ENCODE peak calls at places on chromosomes 3 and 15, in four cellular contexts. Z, H, A and P are unnamed samples. For H3K4me1, the result is how much of the 10 kb centered on the place peaks cover.

GRCh38 chr3:132006605-132007204 is 28.1 kb downstream of the CPNE4 start:
- DNase-seq in Z (peak), H (peak), A (no peak), P (no peak)

GRCh38 chr3:158961497-158961896 is 159.6 kb downstream of the MFSD1 start:
- DNase-seq in Z (no peak), H (no peak), A (no peak), P (no peak)

GRCh38 chr15:50906954-50907865 is 1.3 kb upstream of the AP4E1 start:
- DNase-seq in Z (peak), H (peak), A (no peak), P (no peak)

GRCh38 chr3:8443829-8444791 is 57.5 kb upstream of the LMCD1 start:
- DNase-seq in Z (peak), H (no peak), A (peak), P (no peak)

GRCh38 chr15:45790325-45790943 is 155.6 kb downstream of the SQOR start:
- DNase-seq in Z (no peak), H (peak), A (no peak), P (no peak)

GRCh38 chr15:100167884-100168375 is 173.8 kb downstream of the ADAMTS17 start:
- DNase-seq in Z (no peak), H (no peak), A (peak), P (no peak)

GRCh38 chr3:130901463-130902204 is 7.8 kb downstream of the ATP2C1 start:
- DNase-seq in Z (no peak), H (no peak), A (no peak), P (no peak)

GRCh38 chr3:15470261-15470660 is 42.9 kb downstream of the EAF1 start:
- DNase-seq in Z (no peak), H (no peak), A (no peak), P (no peak)

GRCh38 chr15:76150508-76150907 is 90.7 kb downstream of the TMEM266 start:
- DNase-seq in Z (no peak), H (no peak), A (no peak), P (no peak)

GRCh38 chr3:45896069-45896468 is 9.7 kb downstream of the CCR9 start:
- DNase-seq in Z (no peak), H (no peak), A (no peak), P (no peak)

GRCh38 chr15:20294651-20295237 is 246.9 kb downstream of the GOLGA6L6 start:
- DNase-seq in Z (peak), H (no peak), A (no peak), P (no peak)

GRCh38 chr15:83784975-83785374 is 131.1 kb downstream of the ADAMTSL3 start:
- DNase-seq in Z (no peak), H (no peak), A (no peak), P (no peak)

GRCh38 chr3:71926242-71926560 is 141.3 kb upstream of the PROK2 start:
- DNase-seq in Z (peak), H (peak), A (no peak), P (no peak)

GRCh38 chr15:38508647-38509046 is 54.7 kb downstream of the FAM98B start:
- DNase-seq in Z (no peak), H (no peak), A (no peak), P (no peak)

GRCh38 chr15:72009207-72009606 is 108.7 kb downstream of the MYO9A start:
- DNase-seq in Z (peak), H (no peak), A (no peak), P (no peak)

GRCh38 chr3:129485681-129486056 is 42.8 kb upstream of the RHO start:
- DNase-seq in Z (peak), H (no peak), A (peak), P (peak)

GRCh38 chr3:158672293-158673176 is at the start of gene LXN:
- DNase-seq in Z (peak), H (peak), A (peak), P (peak)

GRCh38 chr3:106399773-106400172 is 531.0 kb upstream of the CBLB start:
- DNase-seq in Z (no peak), H (no peak), A (no peak), P (no peak)

GRCh38 chr3:29270752-29271151 is 10.1 kb upstream of the RBMS3 start:
- DNase-seq in Z (no peak), H (no peak), A (no peak), P (no peak)

GRCh38 chr15:97235285-97235985 is 725.1 kb upstream of the ARRDC4 start:
- DNase-seq in Z (peak), H (peak), A (peak), P (peak)

GRCh38 chr3:71578045-71578730 is 5.3 kb downstream of the FOXP1 start:
- DNase-seq in Z (no peak), H (no peak), A (no peak), P (no peak)

GRCh38 chr15:27358751-27359434 is 387.9 kb downstream of the GABRG3 start:
- DNase-seq in Z (no peak), H (peak), A (no peak), P (peak)

GRCh38 chr15:90161946-90162345 is 39.2 kb upstream of the SEMA4B start:
- DNase-seq in Z (peak), H (peak), A (no peak), P (no peak)

GRCh38 chr3:139934557-139935070 is 371 bp upstream of the CLSTN2 start:
- DNase-seq in Z (peak), H (no peak), A (peak), P (peak)

GRCh38 chr15:37860896-37861295 is 73.5 kb upstream of the TMCO5A start:
- DNase-seq in Z (no peak), H (no peak), A (no peak), P (no peak)

GRCh38 chr3:16012086-16012485 is 162.4 kb upstream of the GALNT15 start:
- DNase-seq in Z (no peak), H (no peak), A (no peak), P (no peak)

GRCh38 chr15:45023659-45024320 is 795 bp downstream of the SORD start:
- DNase-seq in Z (no peak), H (no peak), A (no peak), P (no peak)

GRCh38 chr3:47512416-47513124 is 942 bp downstream of the ELP6 start:
- DNase-seq in Z (peak), H (peak), A (peak), P (no peak)

GRCh38 chr3:71972031-71972430 is 187.1 kb upstream of the PROK2 start:
- DNase-seq in Z (no peak), H (no peak), A (no peak), P (no peak)

GRCh38 chr3:13420051-13420816 is at the start of gene NUP210:
- DNase-seq in Z (peak), H (peak), A (no peak), P (no peak)

GRCh38 chr3:197376020-197376419 is 77.6 kb upstream of the DLG1 start:
- DNase-seq in Z (no peak), H (no peak), A (no peak), P (no peak)

GRCh38 chr3:197372076-197372661 is 73.8 kb upstream of the DLG1 start:
- DNase-seq in Z (peak), H (no peak), A (no peak), P (no peak)

GRCh38 chr3:197371521-197372075 is 73.2 kb upstream of the DLG1 start:
- DNase-seq in Z (peak), H (no peak), A (no peak), P (no peak)

GRCh38 chr3:197374951-197375560 is 76.6 kb upstream of the DLG1 start:
- DNase-seq in Z (no peak), H (no peak), A (no peak), P (no peak)

DNA sequence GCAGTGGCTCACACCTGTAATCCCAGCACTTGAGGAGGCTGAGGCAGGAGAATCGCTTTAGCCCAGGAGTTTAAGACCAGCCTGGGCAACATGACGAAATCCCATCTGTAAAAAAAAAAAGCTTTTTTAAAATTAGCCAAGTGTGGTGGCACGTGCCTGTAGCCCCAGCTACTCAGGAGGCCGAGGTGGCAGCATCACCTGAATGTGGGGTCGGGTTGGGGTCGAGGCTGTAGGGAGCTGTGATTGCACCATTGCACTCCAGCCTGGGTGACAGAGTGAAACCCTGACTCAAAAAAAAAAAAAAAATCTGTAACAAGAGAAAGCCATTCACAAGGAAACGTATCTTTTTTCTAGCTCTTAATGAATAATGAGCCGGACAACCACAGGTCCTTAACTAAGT is 74.7 kb upstream of the DLG1 start:
- DNase-seq in Z (no peak), H (no peak), A (no peak), P (no peak)
- H3K4me1 ChIP-seq in Z (under half), H (under half), A (under half), P (under half)

GRCh38 chr3:150421256-150421655 is 13.2 kb downstream of the TSC22D2 start:
- DNase-seq in Z (no peak), H (no peak), A (no peak), P (no peak)
- H3K4me1 ChIP-seq in Z (under half), H (under half), A (under half), P (half or more)

DNA sequence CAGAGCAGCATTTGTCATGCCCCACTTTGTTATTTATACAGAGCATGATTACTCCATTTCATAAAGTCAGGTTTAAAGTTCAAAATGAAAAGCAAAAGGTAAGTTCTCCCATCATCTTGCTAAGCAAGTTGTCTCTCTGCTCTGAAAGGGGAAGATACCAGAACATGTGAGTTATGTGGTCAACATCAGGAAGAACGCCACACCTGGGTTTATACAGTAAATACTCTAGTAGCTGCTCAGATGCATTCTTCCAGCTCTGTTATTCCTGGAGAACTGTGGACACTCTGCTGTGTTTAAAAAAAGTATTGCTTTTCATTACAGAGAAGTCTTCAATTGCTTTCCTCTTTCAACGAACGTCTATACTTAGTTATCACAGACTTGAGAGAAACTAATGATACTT is 145.7 kb downstream of the PLCL2 start:
- DNase-seq in Z (no peak), H (peak), A (no peak), P (no peak)
- H3K4me1 ChIP-seq in Z (under half), H (under half), A (under half), P (under half)

DNA sequence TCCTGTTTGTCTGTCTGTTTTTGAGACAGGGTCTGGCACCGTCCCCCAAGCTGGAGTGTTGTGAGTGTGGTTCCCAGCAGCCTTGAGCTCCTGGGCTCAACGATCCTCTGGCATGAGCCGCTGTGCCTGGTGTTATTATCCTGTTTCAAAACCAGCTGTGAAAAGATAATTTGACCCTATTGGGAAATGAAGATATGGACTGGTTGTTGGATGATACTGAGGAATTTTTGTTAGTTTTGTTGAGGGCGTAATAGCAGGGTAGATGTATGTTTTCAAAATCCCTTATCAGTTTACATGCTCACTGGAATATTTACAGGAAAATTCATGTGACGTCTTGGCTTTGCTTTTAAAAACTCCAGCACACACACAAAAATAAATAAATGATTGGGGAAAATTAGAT is 56.6 kb upstream of the TFRC start:
- DNase-seq in Z (no peak), H (no peak), A (peak), P (no peak)
- H3K4me1 ChIP-seq in Z (under half), H (under half), A (under half), P (under half)

GRCh38 chr15:52257734-52258062 is 37.9 kb downstream of the MYO5C start:
- DNase-seq in Z (no peak), H (no peak), A (no peak), P (no peak)

GRCh38 chr15:52256930-52257733 is 38.5 kb downstream of the MYO5C start:
- DNase-seq in Z (no peak), H (peak), A (no peak), P (no peak)

GRCh38 chr15:52255935-52256334 is 39.7 kb downstream of the MYO5C start:
- DNase-seq in Z (no peak), H (no peak), A (no peak), P (no peak)

GRCh38 chr15:52255008-52255407 is 40.6 kb downstream of the MYO5C start:
- DNase-seq in Z (no peak), H (no peak), A (no peak), P (no peak)

GRCh38 chr15:52256366-52256765 is 39.2 kb downstream of the MYO5C start:
- DNase-seq in Z (peak), H (peak), A (peak), P (peak)
- H3K4me1 ChIP-seq in Z (under half), H (under half), A (under half), P (under half)

DNA sequence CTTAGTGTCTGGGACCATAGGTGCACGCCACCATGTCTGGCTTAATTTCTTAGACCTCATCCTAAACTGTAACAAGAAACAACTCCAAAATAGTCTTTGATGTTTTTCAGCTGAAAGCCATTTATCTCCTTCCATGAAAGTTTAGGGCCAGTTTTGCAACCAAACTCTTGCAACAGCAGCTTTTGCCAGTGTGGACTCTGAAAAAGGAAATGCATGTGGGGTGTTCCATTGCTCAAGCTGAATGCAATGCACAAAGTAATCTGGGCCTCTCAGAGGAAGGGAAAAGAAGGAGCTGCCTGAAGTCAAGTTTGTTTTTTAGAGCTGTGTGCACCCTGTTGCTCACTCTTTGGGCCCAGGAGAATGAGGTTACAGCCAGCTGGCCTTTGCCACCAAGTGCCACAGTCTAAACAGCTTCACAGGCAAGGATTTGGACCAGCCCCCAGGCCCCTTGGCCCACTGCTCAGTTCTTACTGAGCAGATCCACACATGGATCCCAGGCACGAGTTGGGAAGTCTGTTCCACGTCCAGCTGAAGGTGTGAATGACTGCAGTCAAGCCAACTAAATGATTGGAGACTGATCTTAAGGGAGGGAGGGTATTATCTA is 212.3 kb upstream of the LRRFIP2 start:
- DNase-seq in Z (no peak), H (no peak), A (no peak), P (no peak)
- H3K4me1 ChIP-seq in Z (under half), H (under half), A (under half), P (under half)

DNA sequence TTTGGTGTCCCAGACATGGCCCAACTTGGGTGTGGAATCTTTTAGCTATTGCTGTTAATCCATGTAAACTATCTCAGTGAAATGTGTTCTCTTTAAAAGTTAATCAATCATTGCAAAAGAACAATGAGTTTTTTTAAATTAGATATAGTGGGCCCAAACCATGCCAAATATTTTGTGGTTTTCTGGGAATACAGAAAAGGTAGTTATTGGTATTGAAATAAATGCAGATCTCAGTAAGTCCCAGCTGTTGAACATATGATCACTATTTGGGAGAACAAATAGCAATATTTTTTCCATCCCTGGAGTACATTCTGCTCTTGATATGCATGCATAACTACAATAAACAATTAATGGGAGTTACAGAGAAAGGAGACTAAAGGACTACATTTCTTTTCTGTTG is 36.0 kb upstream of the LEKR1 start:
- DNase-seq in Z (no peak), H (no peak), A (no peak), P (no peak)
- H3K4me1 ChIP-seq in Z (under half), H (under half), A (under half), P (under half)